ENCODE peak calls at places on chromosomes 6 and 20, in five cellular contexts. V is K562, Y is GM12878, E is SK-N-SH, M is H1. N is an unnamed sample. For H3K27me3, the result is how much of the 10 kb centered on the place peaks cover.

GRCh38 chr6:144330588-144330987 is 45.5 kb downstream of the UTRN start:
- DNase-seq in Y (no peak), M (peak), E (no peak), V (no peak), N (no peak)

GRCh38 chr6:15460110-15460727 is 202.6 kb downstream of the DTNBP1 start:
- DNase-seq in V (no peak), M (no peak), Y (no peak), E (no peak), N (no peak)

GRCh38 chr20:43444107-43444506 is 13.6 kb upstream of the SRSF6 start:
- DNase-seq in Y (no peak), M (no peak), E (no peak), V (peak), N (no peak)

GRCh38 chr20:37288091-37288490 is 1.4 kb upstream of the MANBAL start:
- DNase-seq in Y (no peak), E (no peak), V (peak), M (no peak), N (no peak)

GRCh38 chr20:58599966-58600365 is 51.1 kb upstream of the STX16 start:
- DNase-seq in V (no peak), M (no peak), Y (no peak), E (no peak), N (no peak)

GRCh38 chr6:54255881-54256280 is 52.4 kb upstream of the TINAG start:
- DNase-seq in E (no peak), V (no peak), Y (no peak), M (no peak), N (no peak)

GRCh38 chr20:51703446-51704287 is 64.5 kb downstream of the ATP9A start:
- DNase-seq in V (no peak), E (peak), Y (no peak), M (no peak), N (no peak)

GRCh38 chr6:40671338-40672050 is 84.3 kb upstream of the LRFN2 start:
- DNase-seq in Y (no peak), E (no peak), M (no peak), V (no peak), N (no peak)

GRCh38 chr6:47138046-47138445 is 95.9 kb upstream of the ADGRF1 start:
- DNase-seq in V (no peak), Y (no peak), M (no peak), E (no peak), N (no peak)

GRCh38 chr6:121436966-121437756 is 1.7 kb downstream of the GJA1 start:
- DNase-seq in E (peak), M (no peak), V (no peak), Y (no peak), N (no peak)

GRCh38 chr20:199996-200395 is 10.5 kb upstream of the DEFB128 start:
- DNase-seq in E (no peak), M (no peak), Y (no peak), V (no peak), N (peak)

GRCh38 chr6:1310628-1311399 is 1.1 kb upstream of the FOXQ1 start:
- DNase-seq in M (peak), V (no peak), E (no peak), Y (no peak), N (no peak)

GRCh38 chr6:18263561-18264337 is 581 bp downstream of the DEK start:
- DNase-seq in M (peak), E (peak), Y (no peak), V (peak), N (no peak)

GRCh38 chr6:14059791-14060436 is 57.7 kb upstream of the CD83 start:
- DNase-seq in Y (no peak), E (peak), M (no peak), V (no peak), N (no peak)

GRCh38 chr20:53712212-53712977 is 118.8 kb upstream of the ZNF217 start:
- DNase-seq in Y (no peak), E (no peak), V (no peak), M (peak), N (no peak)

GRCh38 chr6:167747152-167747427 is 79.6 kb upstream of the AFDN start:
- DNase-seq in E (no peak), V (no peak), Y (no peak), M (no peak), N (no peak)

GRCh38 chr20:63484236-63484635 is 11.8 kb upstream of the KCNQ2 start:
- DNase-seq in M (no peak), Y (no peak), E (no peak), V (no peak), N (no peak)

GRCh38 chr20:8800089-8800488 is 268.8 kb upstream of the PLCB4 start:
- DNase-seq in E (no peak), Y (no peak), V (no peak), M (no peak), N (no peak)

GRCh38 chr20:63311833-63312243 is 18.9 kb downstream of the COL20A1 start:
- DNase-seq in M (no peak), Y (no peak), E (no peak), V (no peak), N (no peak)

GRCh38 chr6:133701633-133702331 is 187.1 kb upstream of the TCF21 start:
- DNase-seq in Y (no peak), M (no peak), E (no peak), V (peak), N (no peak)

GRCh38 chr20:45918182-45918737 is 6.3 kb upstream of the PLTP start:
- DNase-seq in E (no peak), V (no peak), M (no peak), Y (no peak), N (no peak)

GRCh38 chr6:42041131-42042055 is 8.9 kb upstream of the TAF8 start:
- DNase-seq in V (no peak), E (no peak), Y (no peak), M (no peak), N (no peak)

GRCh38 chr6:53805016-53805415 is 10.2 kb downstream of the LRRC1 start:
- DNase-seq in V (no peak), E (no peak), Y (no peak), M (no peak), N (no peak)

GRCh38 chr6:15249371-15250019 is 3.6 kb downstream of the JARID2 start:
- DNase-seq in Y (no peak), V (no peak), E (no peak), M (no peak), N (no peak)

GRCh38 chr6:130778946-130779657 is 48.1 kb upstream of the SMLR1 start:
- DNase-seq in E (no peak), V (no peak), Y (no peak), M (no peak), N (peak)

GRCh38 chr6:129710722-129711631 is 1.0 kb upstream of the ARHGAP18 start:
- DNase-seq in Y (no peak), E (no peak), V (no peak), M (no peak), N (no peak)

GRCh38 chr6:18260448-18261106 is 3.8 kb downstream of the DEK start:
- DNase-seq in Y (peak), E (no peak), M (no peak), V (no peak), N (no peak)

GRCh38 chr6:109351231-109352132 is 30.8 kb downstream of the CD164 start:
- DNase-seq in V (peak), Y (no peak), E (no peak), M (no peak), N (no peak)

GRCh38 chr20:49325981-49326380 is 48.1 kb upstream of the ZNFX1 start:
- DNase-seq in E (no peak), V (no peak), M (no peak), Y (no peak), N (no peak)

GRCh38 chr20:47210470-47210869 is 146.0 kb downstream of the ZMYND8 start:
- DNase-seq in Y (no peak), E (no peak), V (no peak), M (no peak), N (no peak)

GRCh38 chr6:84197708-84198107 is 29.7 kb downstream of the CEP162 start:
- DNase-seq in V (peak), E (no peak), Y (no peak), M (no peak), N (no peak)

GRCh38 chr6:26607434-26608230 is 10.9 kb downstream of the ABT1 start:
- DNase-seq in E (peak), V (peak), M (no peak), Y (no peak), N (no peak)

GRCh38 chr6:64290867-64291266 is 655.3 kb downstream of the PHF3 start:
- DNase-seq in M (no peak), E (no peak), V (no peak), Y (no peak), N (no peak)

GRCh38 chr6:39330476-39330875 is 8.0 kb upstream of the KCNK16 start:
- DNase-seq in E (no peak), V (no peak), Y (no peak), M (no peak), N (no peak)

GRCh38 chr6:149990672-149991402 is 27.1 kb downstream of the ULBP1 start:
- DNase-seq in M (peak), Y (no peak), E (peak), V (no peak), N (no peak)

GRCh38 chr6:137423444-137424168 is 70.6 kb downstream of the OLIG3 start:
- DNase-seq in Y (no peak), V (no peak), E (no peak), M (peak), N (no peak)

GRCh38 chr6:14038636-14039035 is 78.9 kb upstream of the CD83 start:
- DNase-seq in V (peak), E (no peak), Y (no peak), M (no peak), N (no peak)

GRCh38 chr6:70413829-70414494 is 654 bp downstream of the FAM135A start:
- DNase-seq in Y (no peak), M (no peak), E (peak), V (peak), N (peak)

GRCh38 chr6:166952567-166953464 is 3.5 kb downstream of the RNASET2 start:
- DNase-seq in M (no peak), V (no peak), Y (no peak), E (no peak), N (no peak)

DNA sequence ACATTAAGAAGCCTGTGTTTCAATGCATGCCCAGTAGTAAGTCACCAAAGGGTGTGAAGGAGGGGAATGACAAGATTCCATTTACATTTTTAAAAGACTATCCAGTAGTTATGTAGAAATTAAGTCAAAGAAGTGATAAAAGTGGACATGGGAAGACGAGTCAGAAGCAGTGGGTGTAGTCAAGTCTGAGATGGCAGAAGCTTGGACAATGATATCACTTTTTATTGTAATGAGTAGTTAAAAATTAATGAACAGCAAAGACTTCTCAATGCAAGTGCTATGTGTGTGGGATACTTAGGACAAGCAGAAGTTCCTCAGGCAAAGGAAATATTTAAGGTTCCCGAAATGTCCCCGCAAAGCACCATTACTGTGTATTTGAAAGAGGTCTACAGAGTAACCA is 156.0 kb downstream of the DST start:
- DNase-seq in V (no peak), E (no peak), Y (no peak), M (no peak), N (no peak)
- TF ChIP-seq GABPA in V (no peak), E (no peak), Y (no peak), M (no peak), N (no peak)

GRCh38 chr6:82875573-82876185 is 190.0 kb downstream of the UBE3D start:
- DNase-seq in V (peak), E (no peak), M (no peak), Y (no peak), N (no peak)
- H3K27ac ChIP-seq in V (no peak), E (peak), M (no peak), Y (no peak), N (no peak)

GRCh38 chr6:132404330-132404729 is 3.1 kb upstream of the MOXD1 start:
- DNase-seq in M (no peak), V (no peak), E (no peak), Y (no peak), N (no peak)

GRCh38 chr6:132401941-132402275 is 633 bp upstream of the MOXD1 start:
- DNase-seq in Y (no peak), M (peak), E (no peak), V (no peak), N (no peak)

GRCh38 chr6:132399376-132400074 is 1.8 kb downstream of the MOXD1 start:
- DNase-seq in V (no peak), E (no peak), Y (no peak), M (no peak), N (no peak)

GRCh38 chr6:132400641-132401119 is 595 bp downstream of the MOXD1 start:
- DNase-seq in M (peak), E (no peak), Y (no peak), V (no peak), N (no peak)

GRCh38 chr6:132401120-132401940 is at the start of gene MOXD1:
- DNase-seq in E (peak), Y (no peak), V (peak), M (peak), N (no peak)
- H3K27me3 ChIP-seq in E (under half), Y (under half), V (under half), M (under half), N (under half)

DNA sequence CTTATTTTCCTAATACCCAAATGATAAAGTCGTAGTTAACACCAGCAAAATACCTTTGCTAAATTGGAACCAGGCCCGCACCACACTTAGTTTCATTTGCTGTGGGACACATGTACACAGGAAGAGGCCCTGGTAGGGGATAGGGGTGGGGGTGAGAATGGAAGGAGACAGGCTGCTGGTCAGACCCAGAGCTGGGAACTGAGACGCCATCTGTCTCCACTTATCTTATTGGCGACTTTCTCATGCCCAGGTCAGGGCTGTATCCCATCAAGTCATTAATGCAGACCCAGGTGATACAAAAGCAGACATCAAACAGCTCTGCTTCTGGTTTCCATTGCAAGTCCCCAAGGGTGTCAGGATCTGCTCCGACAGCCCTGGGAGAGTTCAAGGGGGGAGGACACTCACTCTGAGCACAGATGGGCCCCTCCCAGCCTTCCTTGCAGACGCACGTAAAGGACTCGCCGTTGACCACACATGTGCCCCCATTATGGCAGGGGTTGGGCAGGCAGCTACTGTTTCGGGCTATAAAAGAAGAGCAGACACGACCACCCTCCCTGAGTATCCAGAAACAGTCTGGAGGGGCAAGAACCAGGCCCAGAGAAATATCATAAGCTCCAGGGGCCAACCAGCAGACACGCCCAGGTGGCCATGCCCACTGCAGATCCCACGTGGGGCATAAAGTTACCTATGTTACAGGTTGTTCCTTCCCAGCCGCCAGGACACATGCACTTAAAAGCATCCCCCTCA is 29.2 kb downstream of the JAG1 start:
- DNase-seq in M (no peak), Y (peak), V (no peak), E (peak), N (no peak)
- TF ChIP-seq GABPA in M (no peak), Y (no peak), V (no peak), E (no peak), N (no peak)

GRCh38 chr6:43248107-43248506 is 4.8 kb downstream of the TTBK1 start:
- DNase-seq in V (no peak), E (no peak), M (no peak), Y (no peak), N (no peak)
- H3K27ac ChIP-seq in V (no peak), E (no peak), M (no peak), Y (no peak), N (no peak)

DNA sequence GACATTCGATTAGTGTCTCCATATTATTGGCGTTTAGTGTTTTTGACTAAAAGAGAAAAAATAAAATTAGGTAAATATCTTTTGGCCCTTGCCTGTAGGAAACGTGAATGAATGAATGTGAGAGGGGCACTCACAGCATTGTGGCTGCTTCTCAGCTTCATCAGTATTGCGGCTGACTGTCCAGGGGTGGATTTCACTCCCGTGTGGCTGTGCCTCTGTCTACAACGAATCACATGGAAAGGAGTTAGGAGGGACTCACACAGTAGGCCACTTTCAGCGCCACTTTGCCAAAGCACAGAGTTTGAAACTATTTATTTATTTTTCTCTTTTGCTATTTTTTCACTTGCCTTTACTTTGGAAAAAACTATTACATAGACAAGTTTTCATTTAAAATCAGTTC is 805 bp downstream of the TAGAP start:
- DNase-seq in Y (no peak), V (no peak), E (no peak), M (no peak), N (no peak)
- H3K27me3 ChIP-seq in Y (under half), V (half or more), E (half or more), M (under half), N (under half)

GRCh38 chr20:40481337-40481736 is 207.7 kb downstream of the MAFB start:
- DNase-seq in M (no peak), Y (no peak), E (no peak), V (no peak), N (no peak)

GRCh38 chr20:40472905-40473304 is 216.1 kb downstream of the MAFB start:
- DNase-seq in V (no peak), E (no peak), M (no peak), Y (no peak), N (no peak)

GRCh38 chr20:40481743-40482458 is 207.1 kb downstream of the MAFB start:
- DNase-seq in E (no peak), M (no peak), Y (no peak), V (no peak), N (no peak)

DNA sequence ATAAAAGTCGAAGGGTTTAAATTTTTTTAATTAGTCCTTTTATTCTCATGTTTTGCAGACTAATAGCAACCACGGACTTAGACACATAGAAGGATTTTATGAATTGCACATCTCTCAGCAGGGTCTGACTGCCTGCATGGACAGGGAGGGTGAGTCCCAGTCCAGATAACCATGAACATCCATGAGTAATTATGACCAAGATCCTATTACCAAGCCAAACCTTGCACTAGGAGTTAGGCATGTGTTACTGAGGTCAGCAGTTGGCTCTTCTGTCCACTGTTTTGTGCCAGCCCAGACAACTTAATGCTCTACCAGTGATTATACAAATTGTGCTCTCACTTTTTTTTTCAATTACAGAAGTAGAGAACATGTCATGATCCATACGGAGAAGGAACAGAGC is 211.2 kb downstream of the MAFB start:
- DNase-seq in M (no peak), Y (no peak), E (no peak), V (no peak), N (no peak)
- TF ChIP-seq GABPA in M (no peak), Y (no peak), E (no peak), V (no peak), N (no peak)

N was measured in HL-60.